ENCODE peak calls at places on chromosomes 3 and 15, in seven cellular contexts. J is PC-9, S is uterus, L is left ventricle myocardium inferior, V is pancreas, U is right cardiac atrium, O is esophagus muscularis mucosa. D is an unnamed sample.

GRCh38 chr3:191253089-191253799 is 54.2 kb downstream of the OSTN start:
- DNase-seq in L (no peak), J (no peak), S (no peak), U (no peak), V (no peak), O (no peak), D (no peak)

GRCh38 chr3:52306978-52307377 is 9.1 kb upstream of the DNAH1 start:
- DNase-seq in U (no peak), J (no peak), S (no peak), V (no peak), O (no peak), L (no peak), D (no peak)

GRCh38 chr3:46183330-46183729 is 24.8 kb downstream of the CCR1 start:
- DNase-seq in S (no peak), U (no peak), J (no peak), L (no peak), O (no peak), V (no peak), D (no peak)

GRCh38 chr3:48435223-48435595 is 4.7 kb downstream of the CCDC51 start:
- DNase-seq in U (no peak), L (no peak), J (no peak), O (no peak), S (no peak), V (no peak), D (no peak)

GRCh38 chr3:110391640-110392395 is 679.8 kb upstream of the NECTIN3 start:
- DNase-seq in J (no peak), S (no peak), L (no peak), V (no peak), O (no peak), U (no peak), D (no peak)

GRCh38 chr3:167649731-167650130 is 4.0 kb downstream of the WDR49 start:
- DNase-seq in O (no peak), L (no peak), U (no peak), V (no peak), S (no peak), J (peak), D (no peak)

GRCh38 chr3:54008099-54008498 is 114.3 kb upstream of the CACNA2D3 start:
- DNase-seq in O (no peak), L (no peak), V (no peak), J (no peak), U (no peak), S (no peak), D (no peak)

GRCh38 chr3:151841801-151842200 is 27.9 kb downstream of the AADAC start:
- DNase-seq in U (no peak), S (no peak), V (no peak), O (no peak), J (no peak), L (no peak), D (no peak)

GRCh38 chr3:173529062-173529711 is 131.6 kb downstream of the NLGN1 start:
- DNase-seq in V (peak), O (no peak), U (no peak), L (no peak), J (peak), S (no peak), D (no peak)

GRCh38 chr15:51172190-51172589 is 77.5 kb upstream of the TNFAIP8L3 start:
- DNase-seq in U (no peak), J (no peak), V (no peak), L (no peak), S (no peak), O (no peak), D (no peak)

GRCh38 chr3:65093641-65094040 is 405.8 kb upstream of the ADAMTS9 start:
- DNase-seq in J (no peak), V (no peak), U (no peak), O (no peak), L (no peak), S (no peak), D (no peak)

GRCh38 chr3:117356296-117356695 is 646.7 kb downstream of the TUSC7 start:
- DNase-seq in L (no peak), U (no peak), J (no peak), O (no peak), S (no peak), V (no peak), D (no peak)

GRCh38 chr3:114284644-114285043 is 9.2 kb upstream of the TIGIT start:
- DNase-seq in J (no peak), L (no peak), U (no peak), S (no peak), V (no peak), O (no peak), D (no peak)

GRCh38 chr3:124057453-124057852 is 65.5 kb upstream of the ROPN1 start:
- DNase-seq in O (no peak), L (peak), J (no peak), S (peak), U (peak), V (no peak), D (no peak)

GRCh38 chr3:64357481-64357880 is 132.2 kb upstream of the PRICKLE2 start:
- DNase-seq in O (peak), S (no peak), J (no peak), U (no peak), L (no peak), V (no peak), D (no peak)

GRCh38 chr3:131326307-131326706 is 55.3 kb upstream of the NUDT16 start:
- DNase-seq in L (no peak), U (no peak), S (no peak), V (no peak), J (no peak), O (no peak), D (peak)

GRCh38 chr3:16377196-16377595 is 112.2 kb downstream of the OXNAD1 start:
- DNase-seq in O (no peak), L (no peak), S (no peak), J (no peak), U (no peak), V (no peak), D (no peak)

GRCh38 chr15:69475769-69476358 is 23.2 kb downstream of the RPLP1 start:
- DNase-seq in J (peak), S (peak), O (no peak), V (peak), U (peak), L (peak), D (no peak)

GRCh38 chr15:81040757-81041156 is 40.0 kb downstream of the TLNRD1 start:
- DNase-seq in V (no peak), J (no peak), L (no peak), S (no peak), U (no peak), O (peak), D (no peak)

GRCh38 chr3:13021141-13021933 is 51.9 kb downstream of the IQSEC1 start:
- DNase-seq in O (no peak), V (peak), L (peak), U (no peak), S (no peak), J (no peak), D (no peak)

GRCh38 chr3:18870074-18870640 is 278.2 kb upstream of the KCNH8 start:
- DNase-seq in J (no peak), V (no peak), L (no peak), U (no peak), O (no peak), S (no peak), D (no peak)

GRCh38 chr3:152225176-152225575 is 43.6 kb upstream of the MBNL1 start:
- DNase-seq in S (no peak), V (no peak), O (no peak), U (no peak), L (no peak), J (no peak), D (no peak)

GRCh38 chr15:72503147-72503546 is 29.0 kb downstream of the ARIH1 start:
- DNase-seq in J (no peak), U (no peak), V (no peak), L (no peak), O (no peak), S (no peak), D (no peak)

GRCh38 chr3:192169332-192169915 is 557.9 kb downstream of the FGF12 start:
- DNase-seq in U (no peak), J (no peak), V (no peak), S (no peak), L (no peak), O (no peak), D (no peak)

GRCh38 chr3:49625971-49626640 is 48.0 kb upstream of the APEH start:
- DNase-seq in V (no peak), U (no peak), S (no peak), L (no peak), J (no peak), O (no peak), D (no peak)

GRCh38 chr3:72938471-72939265 is 50.8 kb downstream of the GXYLT2 start:
- DNase-seq in O (peak), S (peak), J (peak), U (no peak), L (peak), V (no peak), D (no peak)

GRCh38 chr3:41522620-41523019 is 323.3 kb downstream of the CTNNB1 start:
- DNase-seq in S (no peak), V (peak), O (no peak), L (no peak), J (no peak), U (no peak), D (no peak)

GRCh38 chr3:11807651-11808050 is 39.0 kb downstream of the TAMM41 start:
- DNase-seq in U (no peak), J (no peak), L (no peak), S (no peak), O (no peak), V (no peak), D (no peak)

GRCh38 chr3:66179813-66180212 is 41.0 kb upstream of the SLC25A26 start:
- DNase-seq in L (no peak), U (no peak), S (no peak), J (peak), V (no peak), O (no peak), D (no peak)

GRCh38 chr3:188473045-188473444 is 319.1 kb downstream of the LPP start:
- DNase-seq in V (no peak), J (no peak), L (no peak), O (no peak), U (no peak), S (no peak), D (no peak)

GRCh38 chr3:188482929-188483328 is 329.0 kb downstream of the LPP start:
- DNase-seq in O (no peak), V (no peak), L (no peak), S (no peak), U (no peak), J (no peak), D (no peak)

GRCh38 chr3:188473591-188474288 is 319.8 kb downstream of the LPP start:
- DNase-seq in S (no peak), U (no peak), V (no peak), O (no peak), J (no peak), L (no peak), D (no peak)

GRCh38 chr3:188472331-188472730 is 318.4 kb downstream of the LPP start:
- DNase-seq in S (no peak), L (no peak), O (no peak), U (no peak), V (no peak), J (no peak), D (no peak)

DNA sequence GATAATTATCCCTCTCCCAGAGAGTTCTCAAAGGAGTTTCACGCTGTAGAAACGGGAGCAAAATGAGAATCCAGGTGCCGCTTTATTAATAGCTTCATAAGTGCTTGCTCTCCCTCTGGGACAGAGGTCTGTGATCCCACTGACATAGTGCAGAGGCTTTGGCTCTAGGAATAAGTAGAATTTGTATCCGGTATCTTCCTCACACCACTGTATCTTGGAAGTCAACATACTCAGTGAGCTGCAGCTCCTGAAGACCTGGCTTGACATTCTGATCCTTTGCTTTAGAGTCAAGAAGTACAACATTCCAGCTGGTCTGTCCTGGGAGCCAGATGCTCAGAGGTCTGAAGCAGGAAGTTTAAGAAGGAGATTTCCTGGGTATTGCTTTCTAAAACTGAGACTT is 323.0 kb downstream of the LPP start:
- DNase-seq in J (no peak), V (no peak), O (no peak), L (no peak), S (no peak), U (peak), D (no peak)
- H3K27ac ChIP-seq in J (no peak), V (no peak), O (no peak), L (peak), S (peak), U (peak), D (no peak)

GRCh38 chr3:60698117-60698516 is 553.1 kb downstream of the FHIT start:
- DNase-seq in U (no peak), L (no peak), J (no peak), S (no peak), O (no peak), V (no peak), D (no peak)

GRCh38 chr3:60697132-60697531 is 554.1 kb downstream of the FHIT start:
- DNase-seq in L (no peak), O (no peak), U (no peak), V (no peak), J (no peak), S (no peak), D (no peak)

DNA sequence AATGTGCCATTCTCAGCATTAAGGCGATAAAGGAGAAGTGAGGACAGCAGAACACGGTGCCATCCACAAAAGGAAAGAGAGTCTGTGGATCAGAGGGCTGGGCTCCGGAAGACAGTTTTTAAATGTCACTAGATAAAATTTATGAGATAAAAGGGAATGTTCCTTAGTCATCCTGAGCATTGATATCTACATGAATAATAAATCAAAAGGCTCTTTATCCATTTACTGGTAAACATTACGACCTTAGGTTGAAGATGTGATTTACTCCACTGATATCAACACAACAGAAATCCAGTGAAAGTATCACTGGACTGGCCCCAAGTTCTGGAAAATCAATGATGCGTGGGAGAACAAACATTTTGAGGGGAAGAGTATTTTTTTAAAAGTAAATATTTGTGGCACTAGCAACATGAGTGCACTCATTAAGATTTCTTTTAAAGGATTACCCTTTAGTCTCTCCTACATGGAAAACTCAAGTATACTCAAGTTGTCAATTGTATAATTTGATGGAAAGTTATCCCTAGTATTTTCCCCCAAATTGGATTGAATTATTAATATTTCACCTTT is 554.6 kb downstream of the FHIT start:
- DNase-seq in S (no peak), L (no peak), O (no peak), J (no peak), V (no peak), U (no peak), D (no peak)
- H3K27ac ChIP-seq in S (no peak), L (no peak), O (no peak), J (no peak), V (no peak), U (no peak), D (no peak)

DNA sequence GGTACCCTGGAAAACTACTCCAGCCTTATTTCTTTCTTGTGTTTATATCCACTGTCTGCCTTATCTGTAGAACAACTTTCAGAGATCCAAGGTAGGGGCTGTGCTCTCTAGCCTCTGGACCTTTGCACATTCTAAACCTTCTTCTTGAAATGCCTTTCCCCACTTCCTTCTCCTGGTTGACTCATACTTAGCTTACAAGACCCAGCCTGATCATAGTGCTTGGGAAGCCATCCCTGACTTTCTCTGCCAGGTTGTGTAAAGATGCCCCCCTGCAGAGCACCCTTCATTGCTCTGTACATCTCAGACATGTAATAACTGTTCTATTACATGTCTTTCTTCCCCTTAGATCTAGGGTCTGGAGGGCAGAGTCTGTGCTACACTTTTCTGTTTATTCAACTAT is 50.1 kb downstream of the PPM1L start:
- DNase-seq in O (no peak), L (no peak), S (no peak), U (no peak), V (no peak), J (no peak), D (no peak)
- H3K27ac ChIP-seq in O (peak), L (peak), S (no peak), U (peak), V (no peak), J (no peak), D (no peak)

GRCh38 chr3:155252021-155252420 is 41.5 kb downstream of the STRIT1 start:
- DNase-seq in O (no peak), V (no peak), U (no peak), S (no peak), J (no peak), L (no peak), D (no peak)
- H3K27ac ChIP-seq in O (no peak), V (no peak), U (no peak), S (no peak), J (no peak), L (no peak), D (no peak)

GRCh38 chr3:43153189-43154083 is 47.6 kb upstream of the POMGNT2 start:
- DNase-seq in J (no peak), S (peak), V (no peak), L (peak), U (peak), O (peak), D (no peak)
- H3K27ac ChIP-seq in J (no peak), S (peak), V (no peak), L (no peak), U (no peak), O (peak), D (no peak)